ENCODE peak calls at places on chromosome 4, in ten cellular contexts. R, H, B, T, Z, P, E, O, X and J are unnamed samples.

GRCh38 chr4:2071912-2072867 is 13.1 kb downstream of the NAT8L start:
- DNase-seq in R (peak), X (peak), E (no peak), O (no peak), B (no peak), T (no peak), Z (no peak), P (peak), H (no peak), J (no peak)

GRCh38 chr4:8882239-8882638 is 10.6 kb upstream of the HMX1 start:
- DNase-seq in H (no peak), O (no peak), B (peak), R (no peak), X (no peak), Z (no peak), T (no peak), E (no peak), P (no peak), J (no peak)

GRCh38 chr4:9999956-10000551 is 21.2 kb downstream of the SLC2A9 start:
- DNase-seq in B (no peak), T (no peak), H (no peak), P (no peak), Z (no peak), E (no peak), X (no peak), O (no peak), R (no peak), J (no peak)

GRCh38 chr4:144899393-144899792 is 198.6 kb downstream of the ANAPC10 start:
- DNase-seq in T (no peak), Z (no peak), R (no peak), X (no peak), H (no peak), B (no peak), O (no peak), E (no peak), P (no peak), J (no peak)

GRCh38 chr4:21476753-21477152 is 471.8 kb downstream of the KCNIP4 start:
- DNase-seq in X (peak), R (no peak), O (no peak), B (no peak), P (no peak), H (no peak), Z (no peak), E (no peak), T (no peak), J (no peak)

GRCh38 chr4:159171287-159171686 is 68.4 kb downstream of the RAPGEF2 start:
- DNase-seq in Z (no peak), R (no peak), P (no peak), O (peak), H (no peak), B (no peak), X (no peak), T (no peak), E (no peak), J (no peak)

GRCh38 chr4:84379881-84380618 is 119.0 kb downstream of the NKX6-1 start:
- DNase-seq in H (no peak), X (no peak), E (no peak), O (no peak), B (no peak), Z (no peak), T (no peak), R (no peak), P (no peak), J (no peak)

GRCh38 chr4:185709802-185710486 is 102.0 kb downstream of the SORBS2 start:
- DNase-seq in Z (no peak), P (no peak), H (no peak), T (no peak), E (no peak), O (no peak), R (no peak), B (no peak), X (no peak), J (no peak)

GRCh38 chr4:143617994-143618679 is 82.3 kb downstream of the FREM3 start:
- DNase-seq in P (no peak), T (no peak), R (no peak), H (no peak), O (no peak), Z (no peak), B (no peak), E (no peak), X (no peak), J (no peak)

GRCh38 chr4:11700751-11701226 is 272.1 kb upstream of the HS3ST1 start:
- DNase-seq in B (no peak), H (no peak), P (no peak), X (no peak), T (peak), Z (no peak), R (no peak), E (no peak), O (no peak), J (no peak)

GRCh38 chr4:64545593-64545992 is 136.3 kb upstream of the TECRL start:
- DNase-seq in E (no peak), P (no peak), Z (no peak), B (no peak), R (no peak), O (no peak), X (no peak), T (no peak), H (no peak), J (no peak)